ENCODE peak calls at places on chromosomes 2 and 18, in four cellular contexts. One of them, this sample, is unnamed.

GRCh38 chr18:73047688-73048087 is 179.9 kb upstream of the NETO1 start:
- DNase-seq in CD8-positive, alpha-beta T cell: no peak
- DNase-seq in PC-9: no peak
- DNase-seq in adrenal gland: no peak
- DNase-seq in this sample: no peak

GRCh38 chr2:184602734-184603133 is 4.4 kb downstream of the ZNF804A start:
- DNase-seq in CD8-positive, alpha-beta T cell: no peak
- DNase-seq in PC-9: no peak
- DNase-seq in adrenal gland: no peak
- DNase-seq in this sample: no peak

GRCh38 chr18:9495465-9495864 is 20.2 kb downstream of the RALBP1 start:
- DNase-seq in CD8-positive, alpha-beta T cell: no peak
- DNase-seq in PC-9: no peak
- DNase-seq in adrenal gland: no peak
- DNase-seq in this sample: no peak

GRCh38 chr18:37402735-37403099 is 162.9 kb downstream of the CELF4 start:
- DNase-seq in CD8-positive, alpha-beta T cell: no peak
- DNase-seq in PC-9: no peak
- DNase-seq in adrenal gland: no peak
- DNase-seq in this sample: no peak

GRCh38 chr2:112483047-112483473 is 1.1 kb downstream of the TTL start:
- DNase-seq in CD8-positive, alpha-beta T cell: no peak
- DNase-seq in PC-9: peak; percentile 22
- DNase-seq in adrenal gland: peak; percentile 37
- DNase-seq in this sample: no peak

GRCh38 chr2:71742953-71743601 is 289.7 kb downstream of the DYSF start:
- DNase-seq in CD8-positive, alpha-beta T cell: no peak
- DNase-seq in PC-9: peak; percentile 58
- DNase-seq in adrenal gland: peak; percentile 92
- DNase-seq in this sample: peak; percentile 78

GRCh38 chr2:74886811-74887210 is 52.9 kb downstream of the HK2 start:
- DNase-seq in CD8-positive, alpha-beta T cell: no peak
- DNase-seq in PC-9: no peak
- DNase-seq in adrenal gland: no peak
- DNase-seq in this sample: no peak

GRCh38 chr2:72031346-72032115 is 116.1 kb downstream of the CYP26B1 start:
- DNase-seq in CD8-positive, alpha-beta T cell: no peak
- DNase-seq in PC-9: no peak
- DNase-seq in adrenal gland: no peak
- DNase-seq in this sample: no peak

GRCh38 chr18:51523671-51524070 is 326.2 kb upstream of the MEX3C start:
- DNase-seq in CD8-positive, alpha-beta T cell: no peak
- DNase-seq in PC-9: no peak
- DNase-seq in adrenal gland: no peak
- DNase-seq in this sample: no peak

GRCh38 chr2:174796319-174796771 is 32.1 kb upstream of the CHRNA1 start:
- DNase-seq in CD8-positive, alpha-beta T cell: no peak
- DNase-seq in PC-9: no peak
- DNase-seq in adrenal gland: no peak
- DNase-seq in this sample: no peak

GRCh38 chr2:134502090-134502487 is 216.7 kb downstream of the TMEM163 start:
- DNase-seq in CD8-positive, alpha-beta T cell: no peak
- DNase-seq in PC-9: no peak
- DNase-seq in adrenal gland: no peak
- DNase-seq in this sample: no peak

GRCh38 chr18:10950876-10951630 is 198.3 kb downstream of the PIEZO2 start:
- DNase-seq in CD8-positive, alpha-beta T cell: no peak
- DNase-seq in PC-9: no peak
- DNase-seq in adrenal gland: no peak
- DNase-seq in this sample: no peak

GRCh38 chr18:44507729-44508325 is 172.9 kb upstream of the SETBP1 start:
- DNase-seq in CD8-positive, alpha-beta T cell: peak; percentile 29
- DNase-seq in PC-9: no peak
- DNase-seq in adrenal gland: peak; percentile 49
- DNase-seq in this sample: peak; percentile 10

GRCh38 chr2:183164111-183165015 is 40.1 kb downstream of the NUP35 start:
- DNase-seq in CD8-positive, alpha-beta T cell: no peak
- DNase-seq in PC-9: no peak
- DNase-seq in adrenal gland: no peak
- DNase-seq in this sample: no peak

GRCh38 chr18:2547477-2548087 is 23.7 kb downstream of the METTL4 start:
- DNase-seq in CD8-positive, alpha-beta T cell: no peak
- DNase-seq in PC-9: no peak
- DNase-seq in adrenal gland: no peak
- DNase-seq in this sample: no peak

GRCh38 chr2:148013879-148014278 is 6.7 kb downstream of the ORC4 start:
- DNase-seq in CD8-positive, alpha-beta T cell: no peak
- DNase-seq in PC-9: no peak
- DNase-seq in adrenal gland: no peak
- DNase-seq in this sample: no peak

GRCh38 chr2:206562375-206562774 is 79.9 kb upstream of the FAM237A start:
- DNase-seq in CD8-positive, alpha-beta T cell: no peak
- DNase-seq in PC-9: no peak
- DNase-seq in adrenal gland: no peak
- DNase-seq in this sample: no peak

GRCh38 chr2:96860065-96861029 is 2.5 kb upstream of the ANKRD39 start:
- DNase-seq in CD8-positive, alpha-beta T cell: no peak
- DNase-seq in PC-9: no peak
- DNase-seq in adrenal gland: no peak
- DNase-seq in this sample: no peak

GRCh38 chr2:237786936-237787335 is 11.6 kb upstream of the RBM44 start:
- DNase-seq in CD8-positive, alpha-beta T cell: no peak
- DNase-seq in PC-9: no peak
- DNase-seq in adrenal gland: no peak
- DNase-seq in this sample: no peak

GRCh38 chr2:237797253-237797652 is 1.3 kb upstream of the RBM44 start:
- DNase-seq in CD8-positive, alpha-beta T cell: no peak
- DNase-seq in PC-9: no peak
- DNase-seq in adrenal gland: no peak
- DNase-seq in this sample: no peak

GRCh38 chr2:237790353-237790752 is 8.2 kb upstream of the RBM44 start:
- DNase-seq in CD8-positive, alpha-beta T cell: no peak
- DNase-seq in PC-9: no peak
- DNase-seq in adrenal gland: no peak
- DNase-seq in this sample: no peak

GRCh38 chr2:237791977-237792727 is 6.4 kb upstream of the RBM44 start:
- DNase-seq in CD8-positive, alpha-beta T cell: no peak
- DNase-seq in PC-9: no peak
- DNase-seq in adrenal gland: no peak
- DNase-seq in this sample: no peak
- TF ChIP-seq CTCF in CD8-positive, alpha-beta T cell: no peak
- TF ChIP-seq CTCF in PC-9: no peak
- TF ChIP-seq CTCF in adrenal gland: no peak
- TF ChIP-seq CTCF in this sample: no peak

GRCh38 chr2:204984421-204984925 is 439.2 kb downstream of the PARD3B start:
- DNase-seq in CD8-positive, alpha-beta T cell: no peak
- DNase-seq in PC-9: no peak
- DNase-seq in adrenal gland: no peak
- DNase-seq in this sample: no peak
- H3K9me3 ChIP-seq in CD8-positive, alpha-beta T cell: no peaks in the 10 kb centered on the region
- H3K9me3 ChIP-seq in PC-9: no peaks in the 10 kb centered on the region
- H3K9me3 ChIP-seq in adrenal gland: no peaks in the 10 kb centered on the region
- H3K9me3 ChIP-seq in this sample: no peaks in the 10 kb centered on the region

GRCh38 chr2:129771606-129772598 is 207.6 kb upstream of the RAB6C start:
- DNase-seq in CD8-positive, alpha-beta T cell: no peak
- DNase-seq in PC-9: no peak
- DNase-seq in adrenal gland: no peak
- DNase-seq in this sample: no peak
- H3K4me3 ChIP-seq in CD8-positive, alpha-beta T cell: no peak overlapping the region
- H3K4me3 ChIP-seq in PC-9: no peak overlapping the region
- H3K4me3 ChIP-seq in adrenal gland: no peak overlapping the region
- H3K4me3 ChIP-seq in this sample: no peak overlapping the region

GRCh38 chr2:37775908-37776250 is 104.4 kb upstream of the CDC42EP3 start:
- DNase-seq in CD8-positive, alpha-beta T cell: no peak
- DNase-seq in PC-9: no peak
- DNase-seq in adrenal gland: no peak
- DNase-seq in this sample: no peak
- TF ChIP-seq CTCF in CD8-positive, alpha-beta T cell: no peak
- TF ChIP-seq CTCF in PC-9: no peak
- TF ChIP-seq CTCF in adrenal gland: no peak
- TF ChIP-seq CTCF in this sample: no peak

GRCh38 chr2:3202926-3203325 is 174.7 kb downstream of the EIPR1 start:
- DNase-seq in CD8-positive, alpha-beta T cell: no peak
- DNase-seq in PC-9: no peak
- DNase-seq in adrenal gland: no peak
- DNase-seq in this sample: no peak

GRCh38 chr2:3203497-3204019 is 174.1 kb downstream of the EIPR1 start:
- DNase-seq in CD8-positive, alpha-beta T cell: no peak
- DNase-seq in PC-9: no peak
- DNase-seq in adrenal gland: no peak
- DNase-seq in this sample: no peak

GRCh38 chr2:3205845-3206244 is 171.8 kb downstream of the EIPR1 start:
- DNase-seq in CD8-positive, alpha-beta T cell: no peak
- DNase-seq in PC-9: no peak
- DNase-seq in adrenal gland: no peak
- DNase-seq in this sample: no peak

GRCh38 chr2:3204451-3204850 is 173.2 kb downstream of the EIPR1 start:
- DNase-seq in CD8-positive, alpha-beta T cell: no peak
- DNase-seq in PC-9: no peak
- DNase-seq in adrenal gland: no peak
- DNase-seq in this sample: no peak

DNA sequence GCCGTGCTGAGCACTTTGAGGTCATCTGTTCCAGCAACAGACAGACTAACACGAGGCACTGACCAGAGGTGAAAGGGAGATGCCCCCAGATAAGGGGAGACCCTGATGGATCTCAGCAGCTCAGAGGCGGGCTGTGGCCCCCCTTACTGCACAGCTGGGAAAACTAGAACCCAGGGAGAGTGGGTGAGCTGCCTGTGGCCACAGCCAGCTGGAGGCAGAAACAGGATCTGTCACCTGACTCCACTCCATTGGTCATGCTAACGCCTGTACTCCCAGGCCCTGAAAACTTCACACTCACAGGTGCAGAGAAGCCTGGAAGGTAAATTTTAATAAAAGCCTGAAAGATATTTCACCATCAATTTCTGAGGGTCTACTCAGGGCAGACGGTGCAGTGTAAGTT is 173.6 kb downstream of the EIPR1 start:
- DNase-seq in CD8-positive, alpha-beta T cell: no peak
- DNase-seq in PC-9: no peak
- DNase-seq in adrenal gland: no peak
- DNase-seq in this sample: no peak
- H3K9me3 ChIP-seq in CD8-positive, alpha-beta T cell: no peaks in the 10 kb centered on the region
- H3K9me3 ChIP-seq in PC-9: no peaks in the 10 kb centered on the region
- H3K9me3 ChIP-seq in adrenal gland: no peaks in the 10 kb centered on the region
- H3K9me3 ChIP-seq in this sample: no peaks in the 10 kb centered on the region

DNA sequence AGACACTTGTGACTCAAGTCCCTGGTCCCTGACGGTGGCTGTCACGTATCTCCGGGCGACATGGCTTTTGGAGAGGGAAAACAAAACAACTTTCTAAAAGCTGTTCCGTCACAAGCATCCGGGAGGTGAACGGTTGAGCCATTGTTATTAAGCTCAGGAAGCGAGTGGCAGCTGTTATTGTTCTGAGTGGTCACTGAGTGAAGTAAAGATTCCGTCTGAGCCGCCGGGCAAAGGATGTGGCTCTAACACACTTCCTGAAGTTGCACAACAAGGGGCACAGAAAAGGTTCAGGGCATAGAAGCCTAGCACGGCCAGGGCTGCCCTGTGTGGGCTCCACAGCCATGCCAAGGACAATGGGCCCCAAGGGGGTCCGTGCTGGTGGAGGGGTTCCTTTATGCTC is 24.3 kb downstream of the INPP5D start:
- DNase-seq in CD8-positive, alpha-beta T cell: peak; percentile 58
- DNase-seq in PC-9: no peak
- DNase-seq in adrenal gland: peak; percentile 72
- DNase-seq in this sample: no peak
- H3K4me3 ChIP-seq in CD8-positive, alpha-beta T cell: peak overlapping the region; percentile 13
- H3K4me3 ChIP-seq in PC-9: no peak overlapping the region
- H3K4me3 ChIP-seq in adrenal gland: no peak overlapping the region
- H3K4me3 ChIP-seq in this sample: peak overlapping the region; percentile 6

GRCh38 chr2:65432227-65433190 is at the start of gene SPRED2:
- DNase-seq in CD8-positive, alpha-beta T cell: peak; percentile 63
- DNase-seq in PC-9: peak; percentile 92
- DNase-seq in adrenal gland: peak; percentile 94
- DNase-seq in this sample: peak; percentile 92
- TF ChIP-seq CTCF in CD8-positive, alpha-beta T cell: no peak
- TF ChIP-seq CTCF in PC-9: no peak
- TF ChIP-seq CTCF in adrenal gland: no peak
- TF ChIP-seq CTCF in this sample: no peak

GRCh38 chr2:239724194-239724849 is 300.8 kb downstream of the NDUFA10 start:
- DNase-seq in CD8-positive, alpha-beta T cell: no peak
- DNase-seq in PC-9: no peak
- DNase-seq in adrenal gland: no peak
- DNase-seq in this sample: peak; percentile 27
- H3K9me3 ChIP-seq in CD8-positive, alpha-beta T cell: no peaks in the 10 kb centered on the region
- H3K9me3 ChIP-seq in PC-9: no peaks in the 10 kb centered on the region
- H3K9me3 ChIP-seq in adrenal gland: no peaks in the 10 kb centered on the region
- H3K9me3 ChIP-seq in this sample: no peaks in the 10 kb centered on the region

This sample was measured in left lung.